ENCODE peak calls at places on chromosomes 11 and 22, in six cellular contexts. A is activated CD4-positive, alpha-beta T cell treated with anti-CD3 and anti-CD28 coated beads, Interleukin-2, amount 50 U/mL, for 24 hours; Z is stimulated activated CD4-positive, alpha-beta T cell treated with anti-CD3 and anti-CD28 coated beads, Interleukin-15, amount 100 ng/mL, for 1 hour; Q is HEK293T; T is sciatic nerve; K is mucosa of descending colon. I is an unnamed sample.

GRCh38 chr11:72679869-72680268 is 5.6 kb upstream of the PDE2A start:
- DNase-seq in Z (no peak), A (no peak), K (no peak), T (no peak), Q (no peak), I (no peak)

GRCh38 chr11:6307879-6308278 is 12.4 kb downstream of the CAVIN3 start:
- DNase-seq in A (no peak), T (no peak), K (no peak), Z (no peak), Q (no peak), I (no peak)

GRCh38 chr22:46180370-46181137 is 30.2 kb downstream of the PPARA start:
- DNase-seq in K (no peak), A (no peak), Q (no peak), T (no peak), Z (no peak), I (no peak)

GRCh38 chr11:86551286-86551685 is 121.1 kb downstream of the ME3 start:
- DNase-seq in T (no peak), Q (no peak), Z (no peak), A (no peak), K (no peak), I (no peak)

GRCh38 chr11:16117989-16118810 is 238.1 kb downstream of the SOX6 start:
- DNase-seq in A (no peak), T (no peak), K (no peak), Q (no peak), Z (no peak), I (no peak)

GRCh38 chr22:19495562-19496323 is 16.0 kb downstream of the CDC45 start:
- DNase-seq in K (no peak), Q (no peak), A (no peak), Z (no peak), T (no peak), I (no peak)

GRCh38 chr22:31892080-31892433 is 52.3 kb upstream of the YWHAH start:
- DNase-seq in T (no peak), A (no peak), Q (no peak), Z (no peak), K (no peak), I (no peak)

GRCh38 chr11:34044664-34045485 is 6.7 kb upstream of the CAPRIN1 start:
- DNase-seq in T (no peak), K (no peak), A (no peak), Z (no peak), Q (peak), I (no peak)

GRCh38 chr11:46675288-46675851 is 25.0 kb downstream of the ARHGAP1 start:
- DNase-seq in Z (no peak), K (peak), T (peak), A (no peak), Q (no peak), I (peak)

GRCh38 chr11:2144549-2145220 is 5.5 kb upstream of the IGF2 start:
- DNase-seq in K (no peak), A (no peak), Z (no peak), Q (no peak), T (no peak), I (no peak)

GRCh38 chr11:46238967-46239800 is 38.3 kb upstream of the CREB3L1 start:
- DNase-seq in Q (peak), A (peak), K (peak), Z (peak), T (peak), I (no peak)

GRCh38 chr11:16871368-16871767 is 132.9 kb downstream of the C11orf58 start:
- DNase-seq in K (no peak), T (no peak), A (no peak), Q (no peak), Z (no peak), I (no peak)

GRCh38 chr11:128709402-128709801 is 15.5 kb downstream of the FLI1 start:
- DNase-seq in A (no peak), K (no peak), Q (no peak), T (no peak), Z (no peak), I (no peak)

GRCh38 chr22:39773976-39774539 is 119.5 kb downstream of the ENTHD1 start:
- DNase-seq in K (no peak), A (no peak), Z (peak), T (no peak), Q (no peak), I (no peak)

GRCh38 chr11:84398017-84398626 is 1112.0 kb upstream of the CCDC90B start:
- DNase-seq in K (no peak), T (no peak), Q (peak), A (no peak), Z (no peak), I (no peak)

GRCh38 chr11:57459112-57460016 is 964 bp upstream of the RTN4RL2 start:
- DNase-seq in T (no peak), Q (no peak), Z (peak), K (peak), A (no peak), I (no peak)

GRCh38 chr11:125064070-125064469 is 965 bp downstream of the SLC37A2 start:
- DNase-seq in A (no peak), Q (no peak), Z (no peak), K (no peak), T (no peak), I (no peak)

GRCh38 chr22:19803736-19804267 is 43.2 kb downstream of the TBX1 start:
- DNase-seq in K (no peak), Z (no peak), A (no peak), T (no peak), Q (no peak), I (peak)

GRCh38 chr11:68342459-68343158 is 30.2 kb downstream of the LRP5 start:
- DNase-seq in Q (no peak), A (no peak), T (no peak), Z (no peak), K (no peak), I (no peak)

GRCh38 chr11:68118753-68119448 is 2.3 kb downstream of the CHKA start:
- DNase-seq in Q (no peak), A (no peak), K (no peak), Z (no peak), T (no peak), I (no peak)

GRCh38 chr22:32333769-32334639 is 23.7 kb upstream of the RFPL3 start:
- DNase-seq in Z (no peak), Q (no peak), K (no peak), A (no peak), T (peak), I (peak)

GRCh38 chr11:47415949-47416472 is 7.6 kb downstream of the SLC39A13 start:
- DNase-seq in K (peak), A (no peak), Z (no peak), T (peak), Q (no peak), I (peak)

GRCh38 chr11:38937709-38938108 is 2339.7 kb upstream of the RAG2 start:
- DNase-seq in Q (no peak), K (no peak), T (no peak), Z (no peak), A (no peak), I (no peak)

GRCh38 chr11:65642014-65642671 is 4.2 kb downstream of the SIPA1 start:
- DNase-seq in T (no peak), Q (no peak), K (no peak), Z (no peak), A (no peak), I (peak)

GRCh38 chr11:9002920-9003572 is 755 bp downstream of the NRIP3 start:
- DNase-seq in Q (no peak), Z (no peak), K (no peak), A (no peak), T (no peak), I (no peak)

GRCh38 chr11:39817248-39817647 is 1642.2 kb downstream of the LRRC4C start:
- DNase-seq in T (no peak), A (no peak), Z (no peak), K (no peak), Q (no peak), I (no peak)

I was measured in chondrocyte.